ENCODE peak calls at places on chromosomes 12 and 14, in seven cellular contexts. Z, A, I, D, P, N and J are unnamed samples.

GRCh38 chr12:75322464-75322863 is 7.7 kb downstream of the CAPS2 start:
- DNase-seq in I (no peak), D (no peak), P (no peak), N (no peak), Z (no peak), A (no peak), J (no peak)

GRCh38 chr14:96455588-96455987 is 46.6 kb upstream of the PAPOLA start:
- DNase-seq in N (no peak), A (no peak), D (no peak), I (no peak), P (no peak), Z (no peak), J (no peak)

GRCh38 chr12:131105736-131106356 is 152.1 kb downstream of the ADGRD1 start:
- DNase-seq in Z (no peak), D (no peak), I (no peak), A (no peak), P (no peak), N (no peak), J (no peak)

GRCh38 chr12:88650715-88651114 is 70.4 kb upstream of the KITLG start:
- DNase-seq in N (no peak), Z (no peak), D (no peak), A (no peak), I (no peak), P (no peak), J (no peak)

GRCh38 chr12:102950950-102951490 is 6.5 kb upstream of the ASCL1 start:
- DNase-seq in P (no peak), Z (no peak), A (no peak), N (no peak), I (no peak), D (no peak), J (no peak)

GRCh38 chr12:20024194-20024593 is 344.1 kb upstream of the PDE3A start:
- DNase-seq in D (no peak), N (no peak), I (no peak), P (no peak), A (no peak), Z (no peak), J (no peak)

GRCh38 chr14:70735043-70735442 is 74.3 kb downstream of the MAP3K9 start:
- DNase-seq in Z (no peak), P (no peak), I (no peak), A (no peak), D (no peak), N (peak; percentile 82), J (no peak)

GRCh38 chr14:52325126-52325525 is 11.0 kb downstream of the PTGER2 start:
- DNase-seq in D (peak; percentile 92), P (no peak), N (no peak), Z (no peak), A (no peak), I (no peak), J (no peak)

GRCh38 chr12:127829974-127830543 is 436.9 kb upstream of the TMEM132C start:
- DNase-seq in A (no peak), P (no peak), N (peak; percentile 12), I (no peak), D (no peak), Z (no peak), J (no peak)

GRCh38 chr14:75471059-75471458 is 43.2 kb downstream of the JDP2 start:
- DNase-seq in P (no peak), Z (no peak), D (no peak), A (no peak), I (no peak), N (no peak), J (no peak)

GRCh38 chr14:71266994-71267636 is 359.9 kb downstream of the PCNX1 start:
- DNase-seq in A (no peak), N (no peak), I (no peak), Z (no peak), D (peak; percentile 63), P (no peak), J (no peak)

GRCh38 chr12:96249196-96250118 is 55.3 kb downstream of the ELK3 start:
- DNase-seq in N (peak; percentile 35), A (no peak), I (no peak), Z (no peak), D (no peak), P (no peak), J (no peak)

GRCh38 chr12:52148541-52149181 is 43.2 kb downstream of the KRT80 start:
- DNase-seq in I (no peak), P (no peak), N (no peak), A (peak; percentile 91), D (no peak), Z (no peak), J (peak; percentile 80)

GRCh38 chr12:28050606-28051005 is 78.1 kb upstream of the PTHLH start:
- DNase-seq in N (no peak), D (no peak), A (no peak), Z (no peak), P (no peak), I (no peak), J (no peak)

GRCh38 chr14:75340921-75341320 is 62.3 kb downstream of the FOS start:
- DNase-seq in A (no peak), I (no peak), Z (no peak), P (no peak), D (no peak), N (no peak), J (no peak)

GRCh38 chr12:9049520-9050133 is 60.3 kb downstream of the KLRG1 start:
- DNase-seq in N (peak; percentile 44), Z (peak; percentile 58), P (peak; percentile 46), A (peak; percentile 48), I (no peak), D (no peak), J (peak; percentile 22)

GRCh38 chr12:87469295-87469694 is 559.9 kb downstream of the C12orf50 start:
- DNase-seq in Z (no peak), A (no peak), P (no peak), D (no peak), I (no peak), N (no peak), J (no peak)

GRCh38 chr12:90995041-90995440 is 9.7 kb downstream of the EPYC start:
- DNase-seq in D (no peak), P (no peak), I (no peak), A (no peak), N (no peak), Z (no peak), J (no peak)

GRCh38 chr14:58639842-58640484 is 2.2 kb downstream of the DACT1 start:
- DNase-seq in Z (peak; percentile 17), A (peak; percentile 62), N (peak; percentile 78), D (peak; percentile 36), I (no peak), P (peak; percentile 15), J (peak; percentile 81)

GRCh38 chr12:107591095-107591375 is 94.6 kb upstream of the PWP1 start:
- DNase-seq in N (no peak), D (no peak), I (no peak), A (no peak), Z (no peak), P (no peak), J (no peak)
- TF ChIP-seq JUND in N (no peak), D (no peak), I (no peak), A (no peak), Z (no peak), P (no peak), J (no peak)

DNA sequence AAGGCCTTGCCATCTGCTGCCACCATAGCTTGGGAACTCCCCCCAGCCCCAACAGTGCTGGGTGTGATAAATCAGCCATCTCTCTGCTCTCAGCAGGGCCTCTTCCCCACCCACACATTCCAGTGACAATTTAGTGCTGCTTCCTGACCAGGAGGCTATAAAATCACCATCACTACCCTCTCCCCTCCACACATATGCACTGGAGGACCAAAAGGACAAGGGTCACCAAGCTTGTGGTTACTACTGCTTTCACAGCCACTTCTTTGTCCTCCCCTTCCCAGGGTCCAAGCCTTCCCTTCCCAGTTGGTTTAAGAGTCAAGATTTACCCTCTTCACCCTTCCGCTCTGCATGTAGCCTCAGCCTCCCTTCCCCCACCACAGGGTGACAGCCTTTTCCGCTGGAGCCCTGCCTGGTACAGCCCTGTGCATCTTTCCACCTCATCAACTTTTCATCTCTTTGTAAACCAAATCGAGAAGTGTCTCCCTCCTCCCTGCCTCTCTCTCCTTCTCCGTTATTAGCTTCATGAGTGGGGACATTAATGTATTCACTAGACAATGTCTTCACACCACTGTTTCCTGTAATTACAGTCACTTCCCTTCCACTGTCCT is 9.4 kb downstream of the PSMB5 start:
- DNase-seq in N (no peak), D (no peak), I (no peak), Z (peak; percentile 56), A (no peak), P (no peak), J (no peak)
- TF ChIP-seq JUND in N (no peak), D (no peak), I (no peak), Z (no peak), A (no peak), P (no peak), J (no peak)

GRCh38 chr12:66739266-66739665 is 60.4 kb upstream of the GRIP1 start:
- DNase-seq in A (no peak), P (no peak), Z (no peak), N (no peak), I (no peak), D (no peak), J (no peak)

GRCh38 chr12:66744956-66745383 is 66.1 kb upstream of the GRIP1 start:
- DNase-seq in I (no peak), A (no peak), Z (no peak), P (no peak), N (no peak), D (no peak), J (no peak)

GRCh38 chr12:66740257-66740656 is 61.4 kb upstream of the GRIP1 start:
- DNase-seq in P (no peak), N (no peak), D (no peak), A (no peak), I (no peak), Z (no peak), J (peak; percentile 35)

GRCh38 chr12:66741919-66742318 is 63.0 kb upstream of the GRIP1 start:
- DNase-seq in Z (no peak), A (no peak), I (no peak), D (no peak), P (no peak), N (no peak), J (no peak)

DNA sequence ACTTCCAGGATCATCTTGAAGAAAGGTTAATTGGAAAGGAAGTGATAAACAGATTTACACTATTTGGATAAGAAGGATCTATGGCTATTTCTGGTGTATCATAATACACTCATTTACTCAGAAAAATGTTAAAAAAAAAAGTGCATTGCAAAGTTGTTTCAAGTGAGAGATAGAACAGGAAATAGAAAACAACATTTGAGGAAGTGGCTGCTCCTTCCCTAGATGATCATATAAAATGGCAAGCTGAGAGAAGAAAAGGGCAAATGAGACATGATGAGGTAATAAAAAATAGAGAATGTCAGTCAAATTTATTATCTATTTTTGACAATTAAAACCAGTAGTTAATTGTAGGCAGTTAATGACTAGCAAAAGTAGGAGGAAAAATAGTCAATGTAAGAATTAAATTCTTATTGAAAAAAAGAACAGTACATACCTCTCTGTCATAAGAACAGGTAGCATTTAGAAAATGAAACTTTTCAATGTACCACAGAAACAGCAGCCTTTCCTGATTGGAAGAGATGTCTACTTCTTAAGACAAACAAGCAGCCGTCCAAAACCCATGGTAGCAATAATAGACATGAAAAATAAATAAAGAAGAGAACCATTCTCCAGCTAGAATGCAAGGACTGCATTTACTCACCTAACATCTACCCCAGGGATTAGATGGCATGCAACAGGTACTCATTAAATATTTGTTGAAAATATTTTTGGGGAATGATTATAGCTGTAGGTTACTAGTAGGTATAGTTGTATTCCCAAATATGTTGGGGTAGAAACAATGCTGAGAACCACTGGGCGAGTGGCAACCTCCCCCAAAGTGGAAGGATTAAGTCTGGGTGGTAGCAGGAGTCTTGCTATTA is 63.9 kb upstream of the GRIP1 start:
- DNase-seq in A (no peak), Z (no peak), P (no peak), I (no peak), N (no peak), D (no peak), J (no peak)
- TF ChIP-seq JUND in A (no peak), Z (no peak), P (no peak), I (no peak), N (no peak), D (no peak), J (no peak)

GRCh38 chr12:47741340-47741703 is 16.0 kb upstream of the ENDOU start:
- DNase-seq in I (no peak), Z (no peak), N (peak; percentile 79), P (no peak), A (peak; percentile 27), D (no peak), J (no peak)
- TF ChIP-seq JUND in I (no peak), Z (no peak), N (no peak), P (no peak), A (no peak), D (no peak), J (no peak)